ENCODE peak calls at places on chromosomes 11 and 22, in seven cellular contexts. K, L, X, E, R, O and F are unnamed samples.

GRCh38 chr11:13287026-13287425 is 9.4 kb downstream of the BMAL1 start:
- DNase-seq in R (no peak), E (no peak), O (no peak), X (no peak), K (no peak), L (no peak), F (no peak)

GRCh38 chr11:2524446-2525165 is 79.8 kb downstream of the KCNQ1 start:
- DNase-seq in E (no peak), L (no peak), K (peak), X (no peak), O (no peak), R (no peak), F (no peak)

GRCh38 chr11:2208691-2209369 is 37.2 kb upstream of the TH start:
- DNase-seq in R (no peak), L (peak), K (peak), O (no peak), E (peak), X (no peak), F (no peak)

GRCh38 chr11:75597636-75598035 is 35.6 kb downstream of the SERPINH1 start:
- DNase-seq in R (peak), L (peak), X (peak), E (peak), K (peak), O (peak), F (peak)

GRCh38 chr22:50162391-50162956 is 8.1 kb upstream of the PANX2 start:
- DNase-seq in K (no peak), R (no peak), L (no peak), E (no peak), O (no peak), X (no peak), F (no peak)

GRCh38 chr11:27495710-27496300 is 10.8 kb downstream of the LIN7C start:
- DNase-seq in L (no peak), O (no peak), R (no peak), E (no peak), K (no peak), X (no peak), F (no peak)

GRCh38 chr11:35852056-35852455 is 91.8 kb upstream of the LDLRAD3 start:
- DNase-seq in X (no peak), E (no peak), O (no peak), R (no peak), L (no peak), K (no peak), F (no peak)

GRCh38 chr22:22235564-22235963 is 9.0 kb upstream of the VPREB1 start:
- DNase-seq in K (peak), E (peak), X (peak), O (peak), L (peak), R (peak), F (peak)

GRCh38 chr11:119418759-119419158 is 4.2 kb downstream of the THY1 start:
- DNase-seq in K (no peak), E (no peak), X (no peak), R (no peak), O (no peak), L (no peak), F (no peak)

GRCh38 chr11:28713850-28714249 is 605.7 kb downstream of the METTL15 start:
- DNase-seq in R (no peak), L (peak), X (no peak), E (no peak), K (no peak), O (no peak), F (no peak)

GRCh38 chr11:86288776-86289507 is 13.1 kb upstream of the HIKESHI start:
- DNase-seq in K (no peak), O (no peak), R (no peak), X (no peak), E (no peak), L (no peak), F (peak)

GRCh38 chr11:18013790-18014507 is 1.1 kb upstream of the SERGEF start:
- DNase-seq in O (peak), K (peak), R (peak), E (peak), L (no peak), X (no peak), F (peak)

GRCh38 chr22:39472570-39473556 is 16.1 kb downstream of the MGAT3 start:
- DNase-seq in E (no peak), K (no peak), X (peak), O (peak), R (peak), L (no peak), F (no peak)

GRCh38 chr22:39943366-39943765 is 16.8 kb upstream of the TMA7B start:
- DNase-seq in L (peak), K (no peak), R (peak), E (peak), X (no peak), O (no peak), F (no peak)

GRCh38 chr11:36509265-36509664 is 807 bp downstream of the TRAF6 start:
- DNase-seq in E (peak), O (peak), K (peak), R (peak), X (peak), L (peak), F (peak)

GRCh38 chr11:64455436-64456261 is 96.7 kb downstream of the RPS6KA4 start:
- DNase-seq in K (no peak), R (no peak), L (no peak), X (no peak), E (no peak), O (no peak), F (no peak)

GRCh38 chr11:87778341-87778740 is 396.9 kb downstream of the RAB38 start:
- DNase-seq in X (no peak), O (no peak), R (no peak), K (no peak), L (peak), E (peak), F (peak)

GRCh38 chr11:73538381-73538872 is 59.5 kb downstream of the FAM168A start:
- DNase-seq in R (peak), K (peak), X (peak), L (no peak), O (no peak), E (peak), F (peak)

GRCh38 chr11:62492586-62492985 is 54.0 kb downstream of the AHNAK start:
- DNase-seq in E (no peak), R (no peak), L (no peak), K (no peak), O (no peak), X (no peak), F (no peak)

GRCh38 chr11:98007072-98007471 is 1013.7 kb upstream of the CNTN5 start:
- DNase-seq in L (no peak), R (no peak), O (no peak), X (no peak), K (no peak), E (no peak), F (no peak)

GRCh38 chr11:118135796-118136165 is 16.8 kb downstream of the SCN4B start:
- DNase-seq in L (no peak), K (no peak), O (no peak), E (no peak), R (no peak), X (no peak), F (no peak)

GRCh38 chr11:128437137-128437536 is 150.2 kb downstream of the ETS1 start:
- DNase-seq in E (no peak), L (no peak), X (no peak), K (no peak), R (no peak), O (no peak), F (peak)

GRCh38 chr11:125892071-125892470 is 4.6 kb downstream of the HYLS1 start:
- DNase-seq in R (no peak), O (no peak), X (no peak), L (peak), E (no peak), K (no peak), F (peak)

GRCh38 chr11:75570559-75571139 is 8.6 kb downstream of the SERPINH1 start:
- DNase-seq in R (no peak), X (no peak), L (no peak), O (no peak), K (no peak), E (no peak), F (no peak)

GRCh38 chr22:38264322-38264843 is 8.4 kb downstream of the TMEM184B start:
- DNase-seq in E (no peak), X (no peak), L (no peak), R (no peak), K (no peak), O (no peak), F (no peak)

GRCh38 chr22:31210830-31211503 is 1.1 kb upstream of the LIMK2 start:
- DNase-seq in R (no peak), X (peak), L (no peak), O (no peak), E (no peak), K (no peak), F (no peak)

GRCh38 chr11:46918087-46918751 is at the start of gene LRP4:
- DNase-seq in X (peak), R (peak), O (peak), L (no peak), E (peak), K (peak), F (peak)

GRCh38 chr11:11789735-11790369 is 51.9 kb upstream of the USP47 start:
- DNase-seq in X (no peak), L (peak), K (peak), E (peak), R (peak), O (peak), F (peak)

GRCh38 chr11:2750601-2751522 is 51.1 kb upstream of the KCNQ1OT1 start:
- DNase-seq in R (no peak), L (no peak), O (no peak), K (peak), E (peak), X (no peak), F (no peak)

GRCh38 chr11:121368504-121368903 is 75.9 kb downstream of the SC5D start:
- DNase-seq in E (no peak), K (no peak), X (no peak), R (no peak), L (no peak), O (no peak), F (no peak)

GRCh38 chr11:62245271-62245753 is 3.3 kb downstream of the SCGB1D2 start:
- DNase-seq in O (peak), R (peak), K (peak), X (no peak), L (peak), E (peak), F (peak)

GRCh38 chr22:31488988-31489617 is 539 bp downstream of the EIF4ENIF1 start:
- DNase-seq in E (peak), K (peak), O (peak), R (peak), X (peak), L (peak), F (peak)

GRCh38 chr22:46833228-46833627 is 70.8 kb downstream of the TBC1D22A start:
- DNase-seq in O (peak), L (no peak), X (no peak), E (peak), K (no peak), R (peak), F (peak)

GRCh38 chr22:27213291-27213690 is 555.9 kb downstream of the MIAT start:
- DNase-seq in L (no peak), R (no peak), K (no peak), E (no peak), O (no peak), X (no peak), F (peak)

GRCh38 chr11:22878604-22879003 is 18.3 kb upstream of the CCDC179 start:
- DNase-seq in R (no peak), X (no peak), O (no peak), E (no peak), K (no peak), L (peak), F (no peak)

GRCh38 chr11:120200677-120201076 is 10.2 kb upstream of the OAF start:
- DNase-seq in E (no peak), X (no peak), R (no peak), K (no peak), L (no peak), O (no peak), F (no peak)

DNA sequence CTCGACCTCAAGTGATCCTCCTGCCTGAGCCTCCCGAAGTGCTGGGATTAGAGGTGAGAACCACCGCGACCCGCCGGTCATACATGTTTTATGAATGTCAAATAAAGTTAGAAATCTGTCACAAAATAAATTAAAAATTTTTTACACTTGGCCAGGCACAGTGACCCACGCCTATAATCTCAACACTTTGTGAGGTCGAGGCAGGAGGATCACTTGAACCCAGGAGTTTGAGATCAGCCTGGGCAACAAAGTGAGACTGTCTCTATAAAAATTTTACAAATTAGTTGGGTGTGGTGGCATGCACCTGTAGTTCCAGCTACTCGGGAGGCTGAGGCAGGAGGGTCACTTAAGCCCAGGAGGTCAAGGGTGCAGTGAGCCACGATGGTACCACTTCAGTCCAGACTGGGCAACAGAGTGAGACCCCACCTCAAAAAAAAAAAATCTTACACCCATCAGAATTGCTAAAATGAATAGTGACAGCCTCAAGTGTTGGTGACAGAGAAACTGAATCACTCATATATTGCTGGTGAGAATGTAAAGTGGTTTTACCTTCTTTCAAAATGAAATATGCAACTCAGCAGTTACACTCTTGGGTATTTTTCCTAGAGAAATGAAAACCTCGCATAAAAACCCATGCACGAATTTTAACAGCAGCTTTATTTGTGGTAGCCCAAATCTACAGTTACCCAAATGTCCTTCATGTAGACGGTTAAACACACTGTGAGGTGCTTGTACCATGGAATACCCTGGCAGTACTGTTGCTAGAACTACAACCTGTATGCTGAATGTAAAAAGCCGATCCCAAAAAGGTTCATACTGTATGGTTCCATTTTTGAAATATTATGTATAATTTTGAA is 55.4 kb downstream of the MED15 start:
- DNase-seq in R (no peak), X (no peak), O (no peak), E (no peak), L (no peak), K (no peak), F (no peak)
- TF ChIP-seq EZH2phosphoT487 in R (no peak), X (no peak), O (no peak), E (no peak), L (no peak), K (no peak), F (no peak)

DNA sequence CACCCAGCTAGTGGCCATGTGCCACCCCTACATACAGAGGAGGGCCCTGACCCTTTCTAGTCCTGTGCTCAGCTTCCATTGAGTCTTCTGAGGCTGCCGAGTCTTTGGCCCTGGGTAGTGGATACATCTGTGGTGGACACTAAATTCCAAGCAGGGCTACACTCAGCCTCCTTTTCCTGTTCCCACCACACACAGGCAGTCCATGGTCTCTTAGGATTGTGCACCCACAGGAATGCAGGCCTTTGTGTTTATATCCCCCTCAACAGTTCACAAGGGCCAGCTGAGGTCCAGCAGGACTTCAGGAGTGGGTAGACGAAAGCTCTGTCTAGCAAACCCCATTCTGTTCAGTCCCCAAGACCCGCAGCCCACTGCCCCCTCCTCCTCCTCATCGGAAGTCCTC is 91.7 kb downstream of the SWAP70 start:
- DNase-seq in L (no peak), E (no peak), X (no peak), K (no peak), R (no peak), O (no peak), F (peak)
- TF ChIP-seq EZH2phosphoT487 in L (no peak), E (no peak), X (no peak), K (no peak), R (no peak), O (no peak), F (no peak)

GRCh38 chr11:68542617-68543016 is 82.1 kb downstream of the PPP6R3 start:
- DNase-seq in E (no peak), L (peak), O (peak), R (no peak), K (no peak), X (no peak), F (peak)
- TF ChIP-seq EZH2phosphoT487 in E (no peak), L (no peak), O (no peak), R (no peak), K (no peak), X (no peak), F (no peak)

GRCh38 chr22:29627196-29627535 is 23.7 kb downstream of the NF2 start:
- DNase-seq in O (no peak), K (no peak), X (no peak), R (no peak), L (peak), E (no peak), F (no peak)

GRCh38 chr22:29626497-29627195 is 23.2 kb downstream of the NF2 start:
- DNase-seq in R (no peak), X (no peak), L (peak), O (no peak), K (no peak), E (no peak), F (peak)

GRCh38 chr22:29623553-29624169 is 20.2 kb downstream of the NF2 start:
- DNase-seq in O (no peak), R (no peak), K (no peak), E (no peak), X (no peak), L (peak), F (no peak)

GRCh38 chr22:29623059-29623458 is 19.6 kb downstream of the NF2 start:
- DNase-seq in K (no peak), O (no peak), X (no peak), R (no peak), E (no peak), L (no peak), F (no peak)

DNA sequence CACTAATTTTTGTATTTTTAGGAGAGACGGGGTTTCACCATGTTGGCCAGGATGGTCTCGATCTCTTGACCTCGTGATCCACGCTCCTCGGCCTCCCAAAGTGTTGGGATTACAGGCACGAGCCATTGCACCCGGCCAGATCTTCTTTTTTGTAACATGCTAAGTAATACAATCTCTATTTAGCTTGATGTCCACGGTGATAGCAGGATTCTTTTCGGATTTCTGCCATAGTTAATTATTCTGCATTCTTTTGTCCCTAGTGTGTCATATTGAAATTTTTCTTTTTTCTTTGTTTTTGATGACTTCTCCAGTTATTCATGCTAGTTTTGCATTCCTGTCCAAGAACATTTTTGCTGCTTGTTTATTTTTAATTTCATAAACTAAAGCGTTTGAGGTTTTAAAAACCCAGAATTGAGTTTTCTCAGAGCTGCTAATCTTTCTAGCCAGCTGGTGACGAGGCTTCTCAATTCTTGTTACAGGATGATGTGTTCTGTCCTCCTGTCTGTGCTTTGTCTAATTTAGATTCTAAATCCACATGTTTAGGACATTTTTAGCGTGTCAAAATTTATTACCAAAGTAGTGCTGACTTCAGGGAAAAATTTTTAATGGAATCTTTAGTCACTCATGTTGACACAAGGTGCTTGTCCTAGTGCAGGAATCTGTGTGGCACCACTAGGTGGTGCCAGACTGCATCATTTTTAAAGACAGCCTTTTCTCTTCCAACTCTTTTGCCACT is 21.8 kb downstream of the NF2 start:
- DNase-seq in O (peak), E (peak), K (peak), L (peak), X (peak), R (peak), F (peak)
- TF ChIP-seq EZH2phosphoT487 in O (no peak), E (no peak), K (no peak), L (no peak), X (no peak), R (no peak), F (no peak)

DNA sequence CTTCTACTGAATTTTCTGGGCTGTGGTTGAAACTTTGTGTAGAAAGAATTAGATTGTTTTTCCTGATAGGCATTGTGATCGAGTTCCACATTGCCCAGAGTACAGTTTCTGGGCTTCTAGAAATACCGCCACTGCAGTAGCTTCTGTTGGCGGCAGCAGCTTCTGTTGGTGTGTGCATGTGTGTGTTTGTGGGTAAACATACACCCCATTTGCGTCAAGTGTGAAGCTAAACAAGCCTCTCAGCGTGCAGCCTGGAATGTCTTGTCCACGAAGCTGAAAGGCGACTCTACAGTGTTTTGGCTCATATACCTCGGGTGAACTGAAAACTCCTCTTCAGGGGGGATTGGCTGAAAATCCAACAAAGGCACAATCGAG is 112.0 kb upstream of the E2F8 start:
- DNase-seq in R (no peak), K (no peak), L (no peak), X (no peak), E (no peak), O (no peak), F (no peak)
- TF ChIP-seq EZH2phosphoT487 in R (no peak), K (no peak), L (no peak), X (no peak), E (no peak), O (no peak), F (no peak)

DNA sequence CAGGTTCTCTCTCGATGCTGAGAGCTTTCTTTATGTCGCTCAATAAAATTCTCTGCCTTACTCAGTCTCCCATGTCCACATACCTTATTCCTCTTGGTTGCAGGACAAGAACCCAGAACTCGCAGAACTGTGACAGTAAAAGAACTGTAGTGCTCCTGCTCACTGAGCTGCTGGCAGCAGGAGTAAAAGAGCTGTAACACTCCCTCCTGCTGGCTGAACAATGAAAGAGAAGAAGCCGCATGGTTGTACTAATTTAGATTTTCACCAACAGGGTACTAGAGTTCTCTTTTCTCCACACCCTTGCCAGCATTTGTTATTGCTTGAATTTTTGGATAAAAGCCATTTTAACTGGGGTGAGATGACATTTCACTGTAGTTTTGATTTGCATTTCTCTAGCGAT is 433.2 kb downstream of the GUCY1A2 start:
- DNase-seq in L (peak), E (peak), O (peak), K (peak), X (no peak), R (no peak), F (peak)
- TF ChIP-seq EZH2phosphoT487 in L (no peak), E (no peak), O (no peak), K (no peak), X (no peak), R (no peak), F (no peak)